ENCODE peak calls at places on chromosome 13, in four cellular contexts. B, W, R and L are unnamed samples.

GRCh38 chr13:22102237-22102636 is 431.4 kb downstream of the FGF9 start:
- DNase-seq in W (no peak), R (no peak), B (no peak), L (no peak)

GRCh38 chr13:95276119-95276505 is 25.1 kb downstream of the ABCC4 start:
- DNase-seq in R (no peak), W (no peak), B (no peak), L (no peak)

GRCh38 chr13:37365496-37365895 is 233.1 kb downstream of the POSTN start:
- DNase-seq in R (no peak), B (no peak), W (no peak), L (no peak)

GRCh38 chr13:77492982-77493381 is 42.5 kb upstream of the SCEL start:
- DNase-seq in B (peak; percentile 37), R (no peak), W (no peak), L (no peak)

GRCh38 chr13:39132286-39132685 is 94.0 kb downstream of the NHLRC3 start:
- DNase-seq in W (no peak), R (no peak), B (no peak), L (no peak)

GRCh38 chr13:39998166-39998565 is 342.7 kb downstream of the COG6 start:
- DNase-seq in W (no peak), R (no peak), B (no peak), L (no peak)

GRCh38 chr13:111491021-111491420 is 170.6 kb downstream of the TEX29 start:
- DNase-seq in B (no peak), R (no peak), W (no peak), L (no peak)

GRCh38 chr13:46655727-46656180 is 102.8 kb downstream of the LRCH1 start:
- DNase-seq in R (no peak), B (peak; percentile 69), W (no peak), L (no peak)

DNA sequence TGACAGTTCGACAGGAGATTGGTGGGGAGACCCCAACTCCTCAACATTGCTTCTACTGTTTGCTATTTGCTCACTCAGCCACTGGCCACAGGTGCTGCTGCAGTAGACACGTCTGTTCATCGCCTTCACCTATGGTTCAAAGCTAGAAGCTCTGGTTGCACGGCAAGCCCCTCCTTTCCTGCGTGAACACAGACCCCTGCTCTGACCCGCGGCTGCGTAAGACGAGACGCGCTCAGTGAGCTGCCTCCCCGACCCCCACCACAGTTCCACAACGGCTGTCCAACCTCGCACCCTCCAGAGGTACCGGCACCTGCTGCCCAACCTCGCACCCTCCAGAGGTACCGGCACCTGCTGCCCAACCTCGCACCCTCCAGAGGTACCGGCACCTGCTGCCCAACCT is 6.8 kb downstream of the RASA3 start:
- DNase-seq in W (no peak), B (no peak), R (no peak), L (no peak)
- H2AK5ac ChIP-seq in W (no peak overlapping the region), B (no peak overlapping the region), R (peak overlapping the region; percentile 87), L (no peak overlapping the region)

GRCh38 chr13:51900471-51900870 is 38.7 kb downstream of the CCDC70 start:
- DNase-seq in B (no peak), R (no peak), W (no peak), L (no peak)
- H4K5ac ChIP-seq in B (no peak overlapping the region), R (no peak overlapping the region), W (no peak overlapping the region), L (no peak overlapping the region)

GRCh38 chr13:102838982-102839381 is 6.8 kb upstream of the ERCC5 start:
- DNase-seq in W (no peak), R (no peak), B (no peak), L (no peak)
- H2AK5ac ChIP-seq in W (no peak overlapping the region), R (no peak overlapping the region), B (no peak overlapping the region), L (no peak overlapping the region)

GRCh38 chr13:28544026-28544425 is 49.1 kb upstream of the FLT1 start:
- DNase-seq in R (no peak), B (no peak), W (no peak), L (no peak)

GRCh38 chr13:28542804-28543203 is 47.9 kb upstream of the FLT1 start:
- DNase-seq in B (no peak), R (no peak), W (no peak), L (no peak)

GRCh38 chr13:28539625-28540286 is 44.8 kb upstream of the FLT1 start:
- DNase-seq in R (no peak), W (no peak), B (no peak), L (no peak)

GRCh38 chr13:28540612-28541011 is 45.7 kb upstream of the FLT1 start:
- DNase-seq in W (no peak), B (no peak), R (peak; percentile 57), L (no peak)

DNA sequence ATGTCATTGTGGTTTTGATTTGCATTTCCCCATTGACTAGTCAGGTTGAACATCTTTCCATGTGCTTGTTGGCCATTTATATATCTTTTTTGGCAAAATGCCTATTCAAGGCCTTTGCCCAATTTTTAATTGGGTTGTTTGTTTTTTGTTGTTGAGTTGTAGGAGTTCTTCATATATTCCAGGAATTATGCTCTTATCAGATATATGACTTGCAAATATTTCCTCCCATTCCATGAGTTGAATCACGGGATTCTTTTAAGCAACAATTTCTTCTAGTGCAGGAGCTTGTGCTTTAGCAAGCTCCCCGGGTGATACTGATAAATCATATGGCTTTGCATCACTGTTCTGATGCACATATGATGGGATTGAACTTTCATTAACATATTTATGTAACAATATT is 47.0 kb upstream of the FLT1 start:
- DNase-seq in B (no peak), W (no peak), R (no peak), L (no peak)
- H4K5ac ChIP-seq in B (no peak overlapping the region), W (no peak overlapping the region), R (no peak overlapping the region), L (no peak overlapping the region)